ENCODE peak calls at places on chromosomes 7 and 10, in four cellular contexts. L, Y, R and M are unnamed samples.

GRCh38 chr10:102620615-102621417 is 23.5 kb upstream of the TRIM8 start:
- DNase-seq in Y (no peak), L (peak; percentile 71), R (no peak), M (peak; percentile 76)

GRCh38 chr7:18402488-18403183 is 92.9 kb upstream of the HDAC9 start:
- DNase-seq in L (no peak), Y (peak; percentile 27), R (no peak), M (no peak)

GRCh38 chr10:96511044-96511945 is 2.4 kb downstream of the TLL2 start:
- DNase-seq in L (no peak), R (peak; percentile 63), Y (no peak), M (peak; percentile 18)

GRCh38 chr10:119358140-119358512 is 150.8 kb downstream of the GRK5 start:
- DNase-seq in Y (no peak), R (no peak), L (peak; percentile 45), M (peak; percentile 71)

GRCh38 chr10:17006631-17007161 is 122.9 kb downstream of the CUBN start:
- DNase-seq in L (no peak), Y (no peak), R (no peak), M (peak; percentile 53)

GRCh38 chr7:126657599-126658358 is 595.0 kb downstream of the GRM8 start:
- DNase-seq in Y (no peak), R (peak; percentile 50), L (no peak), M (no peak)

GRCh38 chr7:2436341-2437104 is 33.1 kb downstream of the CHST12 start:
- DNase-seq in Y (no peak), L (peak; percentile 20), R (no peak), M (no peak)

GRCh38 chr10:4051011-4051407 is 266.0 kb upstream of the KLF6 start:
- DNase-seq in R (no peak), L (peak; percentile 54), Y (no peak), M (peak; percentile 50)

GRCh38 chr10:74771054-74771453 is 55.3 kb upstream of the KAT6B start:
- DNase-seq in Y (no peak), R (no peak), L (no peak), M (no peak)

GRCh38 chr7:70506463-70506862 is 625.5 kb upstream of the GALNT17 start:
- DNase-seq in L (no peak), Y (no peak), R (no peak), M (no peak)

GRCh38 chr10:35353805-35354204 is 17.5 kb downstream of the CCNY start:
- DNase-seq in L (no peak), R (no peak), Y (no peak), M (no peak)

GRCh38 chr7:99380032-99380822 is 5.7 kb downstream of the ARPC1B start:
- DNase-seq in R (peak; percentile 76), L (no peak), Y (no peak), M (peak; percentile 65)

GRCh38 chr7:16649196-16649595 is 3.2 kb downstream of the BZW2 start:
- DNase-seq in R (no peak), Y (no peak), L (no peak), M (no peak)

GRCh38 chr10:74585231-74586087 is 240.9 kb upstream of the KAT6B start:
- DNase-seq in Y (no peak), L (no peak), R (peak; percentile 23), M (no peak)

GRCh38 chr10:68606918-68607317 is 46.8 kb downstream of the TET1 start:
- DNase-seq in L (no peak), R (no peak), Y (no peak), M (no peak)

GRCh38 chr7:127858915-127859189 is 172.4 kb downstream of the LRRC4 start:
- DNase-seq in Y (no peak), R (no peak), L (no peak), M (no peak)

GRCh38 chr7:66016131-66016461 is 34.1 kb upstream of the GUSB start:
- DNase-seq in Y (no peak), R (no peak), L (no peak), M (no peak)

GRCh38 chr7:5296015-5296621 is 13.4 kb downstream of the SLC29A4 start:
- DNase-seq in R (no peak), Y (no peak), L (no peak), M (no peak)

GRCh38 chr7:158259671-158260423 is 327.8 kb downstream of the PTPRN2 start:
- DNase-seq in R (no peak), L (no peak), Y (no peak), M (no peak)

GRCh38 chr7:139682136-139683013 is 95.4 kb downstream of the HIPK2 start:
- DNase-seq in R (no peak), Y (peak; percentile 63), L (no peak), M (no peak)

GRCh38 chr7:36944843-36945242 is 220.5 kb upstream of the AOAH start:
- DNase-seq in L (no peak), Y (no peak), R (no peak), M (no peak)

GRCh38 chr7:30923774-30924413 is 12.2 kb downstream of the AQP1 start:
- DNase-seq in R (no peak), Y (no peak), L (peak; percentile 29), M (peak; percentile 4)

GRCh38 chr10:23096814-23097549 is 1.6 kb downstream of the MSRB2 start:
- DNase-seq in Y (peak; percentile 60), L (no peak), R (no peak), M (no peak)

GRCh38 chr7:16271990-16272665 is 149.2 kb downstream of the CRPPA start:
- DNase-seq in Y (no peak), R (no peak), L (no peak), M (no peak)

GRCh38 chr7:117673839-117674238 is 194.0 kb downstream of the CFTR start:
- DNase-seq in Y (no peak), L (no peak), R (peak; percentile 31), M (no peak)

GRCh38 chr10:47206449-47207279 is 93.3 kb upstream of the GDF10 start:
- DNase-seq in R (no peak), L (no peak), Y (no peak), M (no peak)

GRCh38 chr10:71812016-71812912 is 38.8 kb downstream of the PSAP start:
- DNase-seq in Y (no peak), R (peak; percentile 88), L (peak; percentile 83), M (peak; percentile 79)

GRCh38 chr7:52959878-52960660 is 75.4 kb upstream of the POM121L12 start:
- DNase-seq in Y (no peak), L (no peak), R (no peak), M (no peak)

GRCh38 chr7:157661611-157661975 is 324.8 kb downstream of the DNAJB6 start:
- DNase-seq in L (no peak), R (no peak), Y (no peak), M (no peak)

GRCh38 chr10:110923856-110924493 is 4.6 kb downstream of the SHOC2 start:
- DNase-seq in L (no peak), R (no peak), Y (no peak), M (no peak)

GRCh38 chr7:158649279-158649678 is 55.3 kb downstream of the NCAPG2 start:
- DNase-seq in Y (peak; percentile 81), L (no peak), R (no peak), M (no peak)

GRCh38 chr7:128827971-128828711 is 2.1 kb upstream of the FLNC start:
- DNase-seq in Y (no peak), L (peak; percentile 74), R (no peak), M (peak; percentile 82)